ENCODE peak calls at places on chromosomes 4 and X, in four cellular contexts. S, O, D and J are unnamed samples.

GRCh38 chrX:69066966-69067525 is 98.2 kb downstream of the PJA1 start:
- DNase-seq in O (no peak), S (no peak), D (peak), J (no peak)

GRCh38 chr4:19748911-19749473 is 502.7 kb upstream of the SLIT2 start:
- DNase-seq in D (peak), O (no peak), S (no peak), J (no peak)

GRCh38 chr4:26223160-26223559 is 97.7 kb upstream of the RBPJ start:
- DNase-seq in S (no peak), O (no peak), D (no peak), J (peak)

GRCh38 chr4:56345461-56345860 is 41.8 kb downstream of the AASDH start:
- DNase-seq in D (no peak), O (no peak), S (no peak), J (no peak)

GRCh38 chr4:109419679-109420078 is 13.9 kb upstream of the SEC24B start:
- DNase-seq in O (no peak), D (no peak), S (no peak), J (no peak)

GRCh38 chr4:89535251-89535650 is 227.7 kb upstream of the GPRIN3 start:
- DNase-seq in D (peak), S (no peak), O (no peak), J (no peak)

GRCh38 chr4:153497988-153498967 is 32.1 kb downstream of the TMEM131L start:
- DNase-seq in O (no peak), S (no peak), D (peak), J (no peak)

GRCh38 chr4:89242864-89243740 is 64.5 kb downstream of the GPRIN3 start:
- DNase-seq in O (no peak), S (no peak), D (no peak), J (no peak)

GRCh38 chrX:85111347-85111746 is 107.7 kb downstream of the APOOL start:
- DNase-seq in O (no peak), D (peak), S (no peak), J (no peak)

GRCh38 chrX:20947411-20947912 is 426.8 kb upstream of the CNKSR2 start:
- DNase-seq in S (no peak), D (no peak), O (no peak), J (no peak)

GRCh38 chr4:151801547-151802516 is 41.0 kb upstream of the GATB start:
- DNase-seq in O (peak), S (peak), D (peak), J (peak)

DNA sequence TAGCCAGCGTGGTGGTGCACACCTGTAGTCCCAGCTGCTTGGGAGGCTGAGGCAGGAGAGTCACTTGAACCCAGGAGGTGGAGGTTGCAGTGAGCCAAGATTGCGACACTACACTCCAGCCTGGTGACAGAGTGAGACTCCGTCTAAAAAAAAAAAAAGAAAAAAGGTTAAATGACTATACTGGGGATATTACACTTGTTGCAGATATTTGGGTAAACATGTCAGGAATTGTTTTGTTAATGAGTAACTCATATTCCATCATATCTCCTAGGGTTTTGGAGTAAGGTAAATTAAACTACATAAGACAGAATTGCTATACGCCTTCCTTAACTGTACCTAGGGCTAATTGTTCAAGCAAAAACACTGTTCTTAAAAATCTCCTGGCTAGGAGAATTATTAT is 291.4 kb upstream of the IGFBP7 start:
- DNase-seq in S (no peak), D (no peak), O (no peak), J (no peak)
- TF ChIP-seq CTCF in S (no peak), D (no peak), O (no peak), J (no peak)

DNA sequence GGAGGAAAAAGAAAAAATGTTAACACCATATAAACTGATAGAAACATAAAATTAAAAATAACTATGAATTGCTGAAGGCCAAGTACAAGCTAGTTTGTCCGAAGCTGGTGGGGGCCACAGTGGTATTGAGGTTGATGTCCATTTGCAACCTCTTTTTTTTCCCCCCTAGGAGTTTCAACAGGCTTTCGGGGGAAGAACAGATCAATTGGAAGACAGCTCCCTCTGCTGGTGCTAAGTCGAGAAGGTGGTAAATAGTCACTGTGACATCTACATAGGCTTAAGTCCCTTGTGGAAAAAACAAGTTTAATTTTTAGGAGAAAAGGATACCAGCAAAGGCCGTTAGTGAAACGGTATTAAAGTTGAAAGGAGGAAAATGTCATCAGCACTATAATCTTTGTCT is 115.7 kb upstream of the ZXDA start:
- DNase-seq in S (no peak), O (no peak), D (peak), J (peak)
- TF ChIP-seq CTCF in S (no peak), O (peak), D (peak), J (peak)

DNA sequence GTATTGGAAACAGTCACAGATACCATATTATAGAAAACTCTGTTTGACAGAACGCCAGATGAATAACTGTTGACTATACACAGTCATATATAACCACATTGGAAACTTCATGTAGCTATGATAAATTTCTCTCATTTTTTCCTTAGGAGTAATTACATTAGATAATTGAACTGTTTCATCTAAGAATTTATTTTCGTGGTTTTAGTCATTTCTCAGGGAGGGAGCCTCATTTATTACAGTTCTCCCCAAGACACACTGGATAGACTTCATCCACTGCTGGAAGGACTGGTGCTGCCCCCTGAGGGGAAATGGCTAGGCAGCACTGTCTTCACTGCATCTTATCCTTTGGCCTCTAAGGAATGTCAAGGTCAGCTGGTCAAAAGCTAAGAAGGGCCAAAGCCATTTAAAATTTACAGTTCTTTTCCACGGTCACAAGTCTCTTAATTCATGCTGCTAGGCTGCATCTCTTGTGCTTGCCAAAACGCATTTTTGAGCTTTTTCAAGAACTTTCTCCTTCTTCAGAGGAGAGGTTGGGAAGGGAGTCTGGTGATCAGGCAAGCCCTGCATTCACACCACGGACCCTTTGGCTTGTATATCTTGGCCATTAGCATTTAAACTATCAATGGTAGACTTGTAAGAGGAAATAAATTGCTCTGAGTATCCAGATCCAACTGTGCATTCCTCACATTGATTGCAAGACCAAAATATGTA is 145.1 kb downstream of the CBR4 start:
- DNase-seq in S (no peak), D (peak), O (no peak), J (no peak)
- TF ChIP-seq CTCF in S (no peak), D (peak), O (peak), J (no peak)

GRCh38 chr4:8586671-8587468 is 5.7 kb upstream of the CPZ start:
- DNase-seq in S (no peak), O (no peak), D (no peak), J (no peak)
- TF ChIP-seq CTCF in S (no peak), O (no peak), D (no peak), J (no peak)

GRCh38 chr4:8006471-8006870 is 66.8 kb upstream of the AFAP1 start:
- DNase-seq in O (no peak), D (no peak), S (no peak), J (no peak)

GRCh38 chr4:8007581-8007980 is 67.9 kb upstream of the AFAP1 start:
- DNase-seq in O (no peak), D (no peak), S (no peak), J (no peak)

GRCh38 chr4:8005814-8006215 is 66.2 kb upstream of the AFAP1 start:
- DNase-seq in D (no peak), O (no peak), S (no peak), J (no peak)

GRCh38 chr4:8004066-8004465 is 64.4 kb upstream of the AFAP1 start:
- DNase-seq in S (no peak), D (no peak), O (no peak), J (no peak)

GRCh38 chr4:8005033-8005808 is 65.6 kb upstream of the AFAP1 start:
- DNase-seq in O (no peak), S (no peak), D (no peak), J (no peak)
- TF ChIP-seq CTCF in O (no peak), S (no peak), D (no peak), J (no peak)

GRCh38 chr4:8182294-8182693 is 16.8 kb upstream of the SH3TC1 start:
- DNase-seq in S (no peak), O (no peak), D (no peak), J (no peak)
- TF ChIP-seq CTCF in S (no peak), O (no peak), D (no peak), J (no peak)

DNA sequence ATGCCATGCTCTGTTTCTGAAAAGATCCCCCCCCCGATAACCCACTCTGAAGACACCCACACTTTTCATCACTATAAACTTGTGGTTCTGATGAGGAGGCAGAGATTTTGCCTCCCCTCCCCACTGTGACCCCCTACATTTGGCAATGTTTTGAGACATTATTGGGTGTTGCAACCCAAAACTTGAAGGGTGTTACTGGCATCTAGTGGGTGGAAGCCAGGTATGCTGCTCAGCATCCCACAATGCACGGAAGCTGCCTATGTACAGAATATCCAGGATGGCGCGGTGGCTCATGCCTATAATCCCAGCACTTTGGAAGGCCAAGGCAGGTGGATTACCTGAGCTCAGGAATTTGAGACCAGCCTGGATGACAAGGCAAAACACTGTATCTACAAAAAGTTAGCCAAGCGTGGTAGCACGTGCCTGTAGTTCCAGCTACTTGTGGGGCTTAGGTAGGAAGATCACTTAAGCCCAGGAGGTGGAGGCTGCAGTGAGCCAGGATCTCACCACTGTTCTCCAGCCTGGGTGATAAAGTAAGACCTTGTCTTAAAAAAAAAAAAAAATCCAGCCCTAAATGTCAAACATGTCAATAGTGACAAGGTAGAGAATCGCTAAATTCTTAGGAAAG is 87.3 kb downstream of the SCD5 start:
- DNase-seq in S (no peak), O (no peak), D (no peak), J (no peak)
- TF ChIP-seq CTCF in S (no peak), O (no peak), D (no peak), J (no peak)

DNA sequence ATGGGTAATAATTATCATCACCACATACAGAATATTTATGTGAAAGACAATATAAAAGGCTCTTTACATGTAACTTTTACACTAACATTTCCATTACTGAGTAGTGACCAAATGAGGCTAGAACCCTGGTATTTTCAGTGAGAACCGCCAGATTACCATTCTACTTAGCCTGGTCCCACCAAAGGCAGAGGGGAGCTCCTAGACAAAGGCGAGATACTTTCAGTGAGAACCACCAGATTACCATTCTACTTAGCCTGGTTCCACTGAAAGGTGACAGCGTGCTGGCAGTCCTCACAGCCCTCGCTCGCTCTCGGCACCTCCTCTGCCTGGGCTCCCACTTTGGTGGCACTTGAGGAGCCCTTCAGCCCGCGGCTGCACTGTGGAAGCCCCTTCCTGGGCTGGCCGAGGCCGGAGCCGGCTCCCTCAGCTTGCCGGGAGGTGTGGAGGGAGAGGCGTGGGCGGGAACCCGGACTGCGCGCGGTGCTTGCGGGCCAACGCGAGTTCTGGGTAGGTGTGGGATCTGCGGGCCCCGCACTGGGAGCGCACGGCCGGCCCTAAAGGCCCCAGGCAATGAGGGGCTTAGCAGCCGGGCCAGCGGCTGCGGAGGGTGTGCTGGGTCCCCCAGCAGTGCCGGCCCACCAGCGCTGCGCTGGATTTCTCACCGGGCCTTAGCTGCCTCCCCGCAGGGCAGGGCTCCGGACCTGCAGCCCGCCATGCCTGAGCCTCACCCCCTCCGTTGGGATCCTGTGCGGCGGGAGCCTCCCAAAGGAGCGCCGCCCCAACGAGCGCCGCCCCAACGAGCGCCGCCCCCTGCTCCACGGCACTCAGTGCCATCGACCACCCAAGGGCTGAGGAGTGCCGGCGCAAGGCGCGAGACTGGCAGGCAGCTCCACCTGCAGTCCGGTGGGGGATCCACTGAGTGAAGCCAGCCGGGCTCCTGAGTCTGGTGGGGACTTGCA is 1276.1 kb downstream of the PCDH7 start:
- DNase-seq in D (no peak), S (peak), O (peak), J (no peak)
- TF ChIP-seq CTCF in D (no peak), S (no peak), O (peak), J (no peak)